ENCODE peak calls at places on chromosomes 12 and 14, in five cellular contexts. K, G, B, E and D are unnamed samples.

GRCh38 chr14:38391334-38391733 is 135.4 kb upstream of the CLEC14A start:
- DNase-seq in K (peak; percentile 18), G (peak; percentile 57), B (no peak), E (peak; percentile 45), D (peak; percentile 89)

GRCh38 chr12:18811268-18811667 is 73.3 kb downstream of the CAPZA3 start:
- DNase-seq in K (no peak), G (no peak), B (no peak), E (no peak), D (no peak)

GRCh38 chr12:53788892-53789291 is 37.1 kb upstream of the CISTR start:
- DNase-seq in K (no peak), G (no peak), B (no peak), E (no peak), D (no peak)

GRCh38 chr12:115319641-115320040 is 635.7 kb upstream of the TBX3 start:
- DNase-seq in K (no peak), G (no peak), B (no peak), E (no peak), D (no peak)

GRCh38 chr14:41830679-41831078 is 224.0 kb downstream of the LRFN5 start:
- DNase-seq in K (no peak), G (peak; percentile 68), B (no peak), E (peak; percentile 22), D (no peak)

GRCh38 chr12:116027551-116027821 is 250.0 kb downstream of the MED13L start:
- DNase-seq in K (no peak), G (no peak), B (no peak), E (peak; percentile 8), D (no peak)

GRCh38 chr14:91957876-91958313 is 10.4 kb upstream of the FBLN5 start:
- DNase-seq in K (no peak), G (no peak), B (no peak), E (no peak), D (no peak)

GRCh38 chr12:96487214-96487613 is 2.2 kb upstream of the CFAP54 start:
- DNase-seq in K (no peak), G (peak; percentile 92), B (no peak), E (peak; percentile 92), D (peak; percentile 77)

GRCh38 chr14:67461341-67461985 is 27.1 kb downstream of the TMEM229B start:
- DNase-seq in K (no peak), G (peak; percentile 47), B (no peak), E (no peak), D (no peak)

GRCh38 chr12:76755829-76756379 is 8.0 kb upstream of the ZDHHC17 start:
- DNase-seq in K (no peak), G (peak; percentile 5), B (no peak), E (peak; percentile 12), D (no peak)

GRCh38 chr12:101570022-101570421 is 24.7 kb upstream of the MYBPC1 start:
- DNase-seq in K (peak; percentile 38), G (peak; percentile 54), B (peak; percentile 10), E (peak; percentile 58), D (peak; percentile 10)

GRCh38 chr12:100359822-100360221 is 2.9 kb downstream of the SLC17A8 start:
- DNase-seq in K (no peak), G (peak; percentile 23), B (no peak), E (peak; percentile 56), D (no peak)

GRCh38 chr12:43586646-43587245 is 34.7 kb upstream of the ADAMTS20 start:
- DNase-seq in K (no peak), G (peak; percentile 1), B (no peak), E (no peak), D (no peak)

GRCh38 chr14:52121441-52121840 is 52.6 kb upstream of the NID2 start:
- DNase-seq in K (no peak), G (peak; percentile 39), B (no peak), E (no peak), D (no peak)

GRCh38 chr12:112891093-112892024 is 15.4 kb upstream of the OAS1 start:
- DNase-seq in K (no peak), G (no peak), B (no peak), E (no peak), D (peak; percentile 17)

GRCh38 chr14:95662376-95663186 is 23.6 kb upstream of the TCL1B start:
- DNase-seq in K (peak; percentile 63), G (peak; percentile 30), B (no peak), E (no peak), D (no peak)
- H3K4me1 ChIP-seq in K (peaks cover 5% of the 10 kb centered on the region), G (no peaks in the 10 kb centered on the region), B (no peaks in the 10 kb centered on the region), E (no peaks in the 10 kb centered on the region), D (no peaks in the 10 kb centered on the region)

GRCh38 chr14:104803280-104803915 is 2.5 kb downstream of the ZBTB42 start:
- DNase-seq in K (no peak), G (no peak), B (no peak), E (no peak), D (no peak)

GRCh38 chr14:104805326-104805678 is 4.4 kb downstream of the ZBTB42 start:
- DNase-seq in K (no peak), G (peak; percentile 82), B (peak; percentile 90), E (peak; percentile 86), D (no peak)

GRCh38 chr14:104802913-104803184 is 1.9 kb downstream of the ZBTB42 start:
- DNase-seq in K (no peak), G (no peak), B (no peak), E (no peak), D (no peak)

GRCh38 chr14:104804481-104805325 is 3.8 kb downstream of the ZBTB42 start:
- DNase-seq in K (no peak), G (no peak), B (no peak), E (no peak), D (no peak)

DNA sequence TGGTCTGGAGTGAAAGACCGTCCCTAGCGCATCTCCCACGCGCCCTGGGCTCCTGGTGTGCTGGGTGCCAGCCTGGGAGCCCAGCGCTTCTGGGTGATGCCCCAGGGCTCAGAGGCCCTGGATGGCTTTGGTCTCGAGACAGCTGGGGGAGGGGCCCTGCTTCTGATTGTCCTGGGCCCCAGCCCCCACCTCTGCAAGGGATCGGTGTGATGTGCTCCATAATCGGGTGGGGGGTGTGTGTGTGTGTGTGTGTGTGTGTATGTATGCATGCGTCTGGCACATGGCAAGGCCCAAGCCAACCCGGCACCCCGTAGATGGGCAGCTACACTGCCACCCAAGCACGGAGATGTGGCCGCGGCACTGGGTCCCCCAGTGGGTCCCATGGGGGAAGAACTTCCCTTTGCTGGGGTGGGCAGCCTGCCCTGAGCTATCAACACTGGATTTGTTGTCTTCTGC is 3.0 kb downstream of the ZBTB42 start:
- DNase-seq in K (no peak), G (peak; percentile 33), B (no peak), E (no peak), D (no peak)
- H3K9ac ChIP-seq in K (no peak overlapping the region), G (no peak overlapping the region), B (no peak overlapping the region), E (no peak overlapping the region), D (no peak overlapping the region)

GRCh38 chr14:76138119-76138757 is 13.5 kb upstream of the GPATCH2L start:
- DNase-seq in K (no peak), G (no peak), B (no peak), E (no peak), D (no peak)
- H2AFZ ChIP-seq in K (no peak overlapping the region), G (no peak overlapping the region), B (peak overlapping the region; percentile 86), E (no peak overlapping the region), D (no peak overlapping the region)

GRCh38 chr12:39369756-39370155 is 73.2 kb downstream of the KIF21A start:
- DNase-seq in K (peak; percentile 78), G (no peak), B (no peak), E (no peak), D (no peak)
- H3K4me1 ChIP-seq in K (peaks cover 28% of the 10 kb centered on the region), G (no peaks in the 10 kb centered on the region), B (no peaks in the 10 kb centered on the region), E (no peaks in the 10 kb centered on the region), D (peaks cover 6% of the 10 kb centered on the region)

DNA sequence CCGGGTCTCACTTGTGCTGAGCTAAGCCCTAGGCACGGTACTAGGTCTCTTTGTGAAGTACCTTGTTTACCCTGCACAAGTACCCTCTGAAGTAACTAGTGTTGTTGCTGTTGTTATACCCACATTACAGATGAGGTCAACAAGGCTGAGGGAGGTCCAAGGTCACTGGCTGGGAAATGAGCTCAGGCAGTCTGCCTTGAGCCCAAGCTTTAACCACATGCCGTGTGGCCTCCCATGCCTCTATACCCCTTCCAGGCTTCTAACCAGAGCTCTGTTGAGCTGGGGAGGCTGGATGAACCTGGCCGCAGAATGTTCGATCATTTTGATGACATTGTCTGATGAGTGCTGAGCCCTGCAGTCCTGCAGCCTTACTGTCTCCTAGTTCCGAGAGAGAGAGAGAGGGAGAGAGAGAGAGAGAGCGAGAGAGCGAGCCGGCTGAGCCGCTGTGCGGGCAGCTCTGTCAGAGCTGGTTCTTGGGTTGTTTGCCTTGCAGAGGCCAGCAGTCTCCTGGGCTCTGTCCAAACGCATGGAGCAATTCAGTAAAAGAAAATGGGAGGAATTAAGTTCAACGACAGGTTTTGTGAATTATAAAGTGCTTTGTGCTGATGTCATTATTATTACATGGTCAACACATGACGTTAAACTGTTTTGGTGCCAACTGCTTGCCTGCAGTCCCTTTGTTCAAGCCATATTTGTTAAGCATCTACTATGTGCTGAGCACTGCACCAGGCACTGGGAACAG is 13.1 kb downstream of the JDP2 start:
- DNase-seq in K (no peak), G (peak; percentile 95), B (no peak), E (peak; percentile 54), D (no peak)
- H3K9ac ChIP-seq in K (no peak overlapping the region), G (peak overlapping the region; percentile 79), B (no peak overlapping the region), E (no peak overlapping the region), D (no peak overlapping the region)